ENCODE peak calls at places on chromosomes 13 and 19, in six cellular contexts. M is mucosa of descending colon; O is AG20443; N is effector CD4-positive, alpha-beta T cell; C is NCI-H774; B is GM03348. H is an unnamed sample.

GRCh38 chr13:95921485-95921884 is 131.7 kb downstream of the UGGT2 start:
- DNase-seq in N (no peak), B (no peak), C (no peak), O (no peak), M (no peak), H (no peak)

GRCh38 chr19:48999481-49000325 is 6.0 kb downstream of the RUVBL2 start:
- DNase-seq in O (peak; percentile 74), C (no peak), B (peak; percentile 67), M (no peak), N (peak; percentile 60), H (peak; percentile 59)

GRCh38 chr13:90171649-90172048 is 1175.8 kb upstream of the MIR17HG start:
- DNase-seq in N (no peak), B (peak; percentile 4), M (no peak), O (peak; percentile 8), C (no peak), H (no peak)

GRCh38 chr13:30845297-30846214 is 60.5 kb upstream of the MEDAG start:
- DNase-seq in B (no peak), M (no peak), O (no peak), N (no peak), C (no peak), H (no peak)

GRCh38 chr13:32019612-32020233 is 11.9 kb upstream of the FRY start:
- DNase-seq in N (no peak), O (peak; percentile 71), C (no peak), M (no peak), B (peak; percentile 66), H (peak; percentile 10)

GRCh38 chr13:22469421-22469820 is 711.4 kb upstream of the SGCG start:
- DNase-seq in M (no peak), O (no peak), B (no peak), C (no peak), N (no peak), H (no peak)

GRCh38 chr13:97001641-97002040 is 7.4 kb upstream of the OXGR1 start:
- DNase-seq in M (no peak), C (no peak), O (no peak), N (no peak), B (no peak), H (no peak)

GRCh38 chr13:93889430-93889829 is 590.1 kb downstream of the DCT start:
- DNase-seq in C (no peak), O (no peak), M (no peak), N (no peak), B (no peak), H (no peak)

GRCh38 chr13:49563513-49563912 is 21.8 kb downstream of the RCBTB1 start:
- DNase-seq in M (no peak), N (no peak), B (peak; percentile 39), O (peak; percentile 53), C (no peak), H (no peak)

GRCh38 chr19:2978467-2978767 is 1.1 kb downstream of the TLE6 start:
- DNase-seq in O (no peak), B (no peak), C (no peak), M (no peak), N (no peak), H (no peak)

GRCh38 chr13:66886248-66886647 is 343.9 kb downstream of the PCDH9 start:
- DNase-seq in B (no peak), C (no peak), O (no peak), N (no peak), M (no peak), H (no peak)

GRCh38 chr19:49533551-49534488 is 6.0 kb downstream of the RCN3 start:
- DNase-seq in B (peak; percentile 72), N (peak; percentile 75), C (peak; percentile 47), M (peak; percentile 79), O (peak; percentile 79), H (peak; percentile 97)

GRCh38 chr13:101058841-101059240 is 357.5 kb downstream of the NALCN start:
- DNase-seq in N (no peak), B (no peak), M (no peak), C (no peak), O (no peak), H (no peak)

GRCh38 chr19:44865196-44865767 is 19.2 kb downstream of the NECTIN2 start:
- DNase-seq in M (no peak), B (no peak), C (no peak), N (no peak), O (no peak), H (no peak)

GRCh38 chr13:66329988-66330429 is 900.1 kb downstream of the PCDH9 start:
- DNase-seq in M (no peak), B (no peak), C (no peak), N (no peak), O (no peak), H (no peak)

GRCh38 chr13:33931397-33931987 is 113.5 kb downstream of the RFC3 start:
- DNase-seq in M (no peak), N (no peak), C (peak; percentile 4), O (peak; percentile 50), B (peak; percentile 46), H (no peak)

GRCh38 chr19:45852941-45853340 is 10.0 kb downstream of the SYMPK start:
- DNase-seq in M (no peak), O (no peak), C (no peak), B (no peak), N (no peak), H (no peak)

GRCh38 chr19:7692417-7693088 is 9.4 kb downstream of the FCER2 start:
- DNase-seq in N (no peak), O (no peak), M (no peak), B (no peak), C (no peak), H (no peak)

GRCh38 chr19:7140137-7140536 is 70.6 kb downstream of the ZNF557 start:
- DNase-seq in C (no peak), N (no peak), B (no peak), O (no peak), M (no peak), H (no peak)

GRCh38 chr13:110641055-110642015 is 26.0 kb downstream of the NAXD start:
- DNase-seq in M (no peak), N (no peak), C (no peak), B (no peak), O (no peak), H (no peak)

GRCh38 chr13:25771208-25771607 is 280.6 kb downstream of the SHISA2 start:
- DNase-seq in N (no peak), C (no peak), M (no peak), O (no peak), B (no peak), H (no peak)

GRCh38 chr19:7258840-7259395 is 35.3 kb downstream of the INSR start:
- DNase-seq in B (no peak), M (no peak), C (no peak), O (no peak), N (no peak), H (no peak)

GRCh38 chr13:80475718-80476117 is 134.8 kb upstream of the SPRY2 start:
- DNase-seq in C (no peak), O (no peak), M (no peak), N (no peak), B (no peak), H (no peak)

GRCh38 chr19:54470991-54471782 is 1.9 kb downstream of the CDC42EP5 start:
- DNase-seq in O (peak; percentile 35), N (no peak), M (peak; percentile 75), C (no peak), B (peak; percentile 40), H (no peak)

GRCh38 chr13:51258612-51259358 is 36.6 kb downstream of the FAM124A start:
- DNase-seq in O (no peak), B (no peak), C (no peak), M (no peak), N (no peak), H (no peak)

GRCh38 chr19:35266904-35267817 is 1.6 kb upstream of the USF2 start:
- DNase-seq in M (peak; percentile 81), B (peak; percentile 69), O (peak; percentile 57), N (no peak), C (no peak), H (peak; percentile 57)

GRCh38 chr13:40422588-40423235 is 243.7 kb downstream of the FOXO1 start:
- DNase-seq in N (no peak), M (no peak), B (no peak), C (no peak), O (no peak), H (no peak)

GRCh38 chr13:61253105-61253877 is 162.4 kb downstream of the PCDH20 start:
- DNase-seq in M (no peak), N (no peak), C (no peak), O (no peak), B (no peak), H (no peak)

GRCh38 chr13:70568571-70568970 is 460.3 kb upstream of the KLHL1 start:
- DNase-seq in M (no peak), C (no peak), B (peak; percentile 56), O (peak; percentile 35), N (no peak), H (no peak)

GRCh38 chr13:52070929-52071523 is 46.5 kb downstream of the UTP14C start:
- DNase-seq in O (peak; percentile 42), M (no peak), N (no peak), B (peak; percentile 33), C (no peak), H (no peak)

GRCh38 chr13:109985871-109986270 is 199.5 kb upstream of the IRS2 start:
- DNase-seq in C (no peak), B (peak; percentile 31), M (no peak), O (no peak), N (no peak), H (no peak)

GRCh38 chr13:39051157-39051556 is 12.9 kb downstream of the NHLRC3 start:
- DNase-seq in C (no peak), O (peak; percentile 24), N (no peak), M (no peak), B (peak; percentile 43), H (no peak)

GRCh38 chr13:66914155-66914554 is 316.0 kb downstream of the PCDH9 start:
- DNase-seq in M (no peak), C (no peak), N (no peak), O (no peak), B (no peak), H (no peak)

GRCh38 chr13:32545083-32545482 is 6.5 kb upstream of the N4BP2L2 start:
- DNase-seq in M (no peak), C (no peak), N (no peak), O (no peak), B (no peak), H (no peak)

GRCh38 chr19:5001547-5002131 is 32.7 kb downstream of the KDM4B start:
- DNase-seq in C (no peak), N (no peak), M (no peak), O (peak; percentile 80), B (peak; percentile 83), H (peak; percentile 32)

GRCh38 chr13:57611956-57612355 is 19.6 kb upstream of the PCDH17 start:
- DNase-seq in C (no peak), O (no peak), N (no peak), M (no peak), B (no peak), H (no peak)

GRCh38 chr19:55689366-55690108 is 14.5 kb downstream of the EPN1 start:
- DNase-seq in C (no peak), O (no peak), M (peak; percentile 51), B (no peak), N (no peak), H (no peak)